ENCODE peak calls at places on chromosomes 7 and 10, in six cellular contexts. R is hepatocyte, Y is OCI-LY7, O is coronary artery, Q is adrenal gland, Z is fibroblast of mammary gland. P is an unnamed sample.

GRCh38 chr10:121715969-121716368 is 117.7 kb upstream of the FGFR2 start:
- DNase-seq in R (no peak), Y (no peak), O (no peak), Q (no peak), Z (no peak), P (no peak)

GRCh38 chr7:128922496-128923410 is 12.2 kb upstream of the KCP start:
- DNase-seq in R (no peak), Y (no peak), O (peak; percentile 56), Q (no peak), Z (no peak), P (no peak)

GRCh38 chr7:43443380-43443779 is 139.5 kb upstream of the STK17A start:
- DNase-seq in R (no peak), Y (no peak), O (no peak), Q (no peak), Z (no peak), P (no peak)

GRCh38 chr7:13981070-13981469 is 8.4 kb downstream of the ETV1 start:
- DNase-seq in R (peak; percentile 83), Y (no peak), O (no peak), Q (peak; percentile 63), Z (peak; percentile 99), P (peak; percentile 19)

GRCh38 chr7:47739901-47740300 is 158.0 kb upstream of the TNS3 start:
- DNase-seq in R (no peak), Y (no peak), O (peak; percentile 35), Q (no peak), Z (no peak), P (no peak)

GRCh38 chr7:131011976-131012375 is 278.0 kb upstream of the KLF14 start:
- DNase-seq in R (peak; percentile 38), Y (no peak), O (no peak), Q (no peak), Z (peak; percentile 92), P (peak; percentile 34)

GRCh38 chr10:15739437-15739970 is 19.8 kb upstream of the ITGA8 start:
- DNase-seq in R (no peak), Y (no peak), O (no peak), Q (no peak), Z (no peak), P (no peak)

GRCh38 chr7:23055582-23056178 is 41.8 kb upstream of the HYCC1 start:
- DNase-seq in R (peak; percentile 72), Y (peak; percentile 83), O (no peak), Q (peak; percentile 56), Z (peak; percentile 76), P (peak; percentile 83)

GRCh38 chr7:77444123-77444522 is 28.0 kb upstream of the GSAP start:
- DNase-seq in R (no peak), Y (no peak), O (no peak), Q (no peak), Z (peak; percentile 40), P (no peak)

GRCh38 chr10:77351386-77351785 is 286.2 kb downstream of the KCNMA1 start:
- DNase-seq in R (no peak), Y (no peak), O (no peak), Q (no peak), Z (peak; percentile 95), P (no peak)

GRCh38 chr7:82481499-82482097 is 38.0 kb upstream of the CACNA2D1 start:
- DNase-seq in R (peak; percentile 9), Y (peak; percentile 13), O (no peak), Q (no peak), Z (peak; percentile 50), P (peak; percentile 28)

GRCh38 chr7:135716677-135717238 is 11.2 kb downstream of the SLC13A4 start:
- DNase-seq in R (no peak), Y (no peak), O (no peak), Q (no peak), Z (peak; percentile 93), P (no peak)

GRCh38 chr7:21965318-21965717 is 19.6 kb upstream of the CDCA7L start:
- DNase-seq in R (peak; percentile 18), Y (no peak), O (no peak), Q (no peak), Z (no peak), P (no peak)

GRCh38 chr10:79137826-79138225 is 69.1 kb downstream of the ZMIZ1 start:
- DNase-seq in R (no peak), Y (peak; percentile 85), O (no peak), Q (no peak), Z (peak; percentile 53), P (peak; percentile 98)

GRCh38 chr7:40489844-40490602 is 355.2 kb downstream of the SUGCT start:
- DNase-seq in R (no peak), Y (no peak), O (no peak), Q (no peak), Z (no peak), P (peak; percentile 42)
- TF ChIP-seq CTCF in R (no peak), Y (no peak), O (no peak), Q (no peak), Z (no peak), P (no peak)

GRCh38 chr10:55628260-55628701 is 732.8 kb downstream of the ZWINT start:
- DNase-seq in R (peak; percentile 34), Y (no peak), O (no peak), Q (peak; percentile 88), Z (no peak), P (no peak)
- TF ChIP-seq CTCF in R (peak; percentile 23), Y (no peak), O (no peak), Q (no peak), Z (no peak), P (no peak)

DNA sequence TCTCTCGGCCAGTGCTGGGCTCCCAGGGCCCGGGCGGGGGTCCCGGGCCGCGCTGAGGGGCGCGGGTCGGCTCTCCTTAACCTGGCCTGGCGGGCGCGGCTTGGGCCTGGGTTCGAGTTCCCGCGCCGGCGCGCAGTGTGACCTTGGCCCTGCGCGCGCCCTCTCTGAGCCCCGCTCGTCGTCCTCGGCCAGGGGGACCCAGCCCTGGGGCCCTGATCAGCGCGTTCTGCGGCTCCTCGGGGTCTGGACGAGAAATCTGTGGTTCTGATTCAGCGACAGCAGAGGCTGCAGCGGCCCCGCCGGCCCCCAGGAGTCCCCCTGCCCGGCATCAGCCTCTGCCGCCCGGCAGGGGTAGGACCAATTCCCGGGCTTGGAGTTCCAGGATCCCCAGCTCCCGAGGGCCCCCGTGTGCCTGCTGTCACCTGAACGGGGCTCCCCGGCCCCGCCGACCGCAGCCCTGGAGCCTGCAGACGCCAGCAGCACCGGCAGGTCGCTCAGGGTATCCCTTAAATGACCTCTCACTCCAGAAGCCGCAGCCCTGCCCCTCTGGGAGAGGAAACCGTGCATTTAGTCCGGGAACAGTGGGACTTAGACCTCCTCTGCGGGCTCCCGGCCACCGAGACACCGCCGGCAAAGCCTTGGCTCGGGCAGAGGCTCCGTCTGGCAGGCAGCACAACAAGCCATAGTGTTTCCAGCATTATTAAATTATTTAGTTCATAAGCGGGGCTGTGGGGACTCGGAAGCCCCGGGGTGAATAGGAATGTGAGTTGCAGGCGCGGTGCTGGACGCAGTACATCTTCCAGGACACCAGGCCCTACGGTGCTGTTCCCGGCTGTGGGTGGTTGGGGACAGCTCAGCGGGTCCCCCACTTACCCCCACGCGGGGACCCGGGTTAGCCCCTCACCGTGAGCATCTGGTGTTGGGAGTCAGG is 572 bp downstream of the CHST12 start:
- DNase-seq in R (peak; percentile 70), Y (peak; percentile 58), O (no peak), Q (peak; percentile 55), Z (no peak), P (peak; percentile 60)
- TF ChIP-seq CTCF in R (no peak), Y (no peak), O (no peak), Q (peak; percentile 15), Z (no peak), P (no peak)

DNA sequence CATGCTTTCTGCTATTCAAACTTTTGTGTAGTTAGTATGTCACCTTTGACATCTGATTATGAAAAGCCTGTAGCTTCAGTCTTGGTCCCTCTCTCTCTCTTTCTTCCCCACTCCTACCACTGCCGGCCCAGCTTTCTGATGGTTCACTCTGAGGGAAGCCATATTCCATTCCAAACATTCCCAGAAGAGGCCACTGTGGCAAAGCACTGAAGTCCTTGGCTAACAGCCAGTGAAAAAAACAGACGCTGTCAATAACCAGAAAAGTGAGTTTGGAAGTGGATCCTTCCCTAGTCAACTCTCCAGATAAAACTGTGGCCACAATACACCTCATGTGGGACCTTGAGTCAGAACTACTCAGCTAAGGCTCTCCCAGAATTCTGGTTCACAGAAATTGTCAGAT is 950.7 kb upstream of the PHF14 start:
- DNase-seq in R (peak; percentile 67), Y (no peak), O (no peak), Q (no peak), Z (no peak), P (no peak)
- TF ChIP-seq CTCF in R (peak; percentile 40), Y (no peak), O (no peak), Q (peak; percentile 8), Z (no peak), P (no peak)

DNA sequence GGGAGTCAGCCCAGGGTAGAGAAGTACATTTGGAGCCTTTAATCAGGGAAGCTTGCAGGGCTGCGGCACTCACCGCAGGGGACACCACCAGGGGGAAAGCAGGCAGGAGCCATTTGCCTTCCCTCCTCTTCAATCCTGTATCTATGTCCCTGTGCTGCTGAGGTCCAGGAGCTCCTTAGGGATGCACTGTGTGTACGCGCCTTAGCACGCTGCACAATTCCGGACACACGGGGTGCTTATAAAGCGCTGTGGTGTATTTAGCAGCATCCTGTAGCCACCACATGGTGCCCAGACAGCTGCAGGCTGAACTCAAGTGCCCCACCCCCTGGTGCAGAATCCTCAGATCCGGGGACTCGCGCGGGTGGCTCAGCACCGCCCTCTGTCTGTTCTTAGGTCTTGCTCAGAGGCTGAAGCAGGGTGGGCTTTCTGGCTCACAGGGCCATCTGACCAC is 421.4 kb downstream of the SDK1 start:
- DNase-seq in R (peak; percentile 36), Y (peak; percentile 35), O (no peak), Q (no peak), Z (no peak), P (peak; percentile 18)
- TF ChIP-seq CTCF in R (peak; percentile 27), Y (peak; percentile 57), O (no peak), Q (no peak), Z (no peak), P (peak; percentile 17)

GRCh38 chr7:64626083-64626469 is 39.9 kb upstream of the ZNF107 start:
- DNase-seq in R (no peak), Y (no peak), O (no peak), Q (no peak), Z (no peak), P (no peak)

GRCh38 chr7:64619705-64620104 is 46.2 kb upstream of the ZNF107 start:
- DNase-seq in R (no peak), Y (peak; percentile 44), O (no peak), Q (no peak), Z (peak; percentile 11), P (peak; percentile 38)

GRCh38 chr7:64625114-64626082 is 40.5 kb upstream of the ZNF107 start:
- DNase-seq in R (no peak), Y (peak; percentile 61), O (no peak), Q (no peak), Z (no peak), P (peak; percentile 68)

GRCh38 chr7:64618785-64619456 is 47.0 kb upstream of the ZNF107 start:
- DNase-seq in R (no peak), Y (peak; percentile 81), O (no peak), Q (no peak), Z (peak; percentile 67), P (peak; percentile 84)

GRCh38 chr7:64621656-64622055 is 44.3 kb upstream of the ZNF107 start:
- DNase-seq in R (no peak), Y (peak; percentile 24), O (no peak), Q (no peak), Z (no peak), P (no peak)
- TF ChIP-seq CTCF in R (no peak), Y (peak; percentile 67), O (no peak), Q (no peak), Z (no peak), P (peak; percentile 4)